ENCODE peak calls at places on chromosomes 11 and 22, in eight cellular contexts. Z is IMR-90; A is upper lobe of right lung; D is SK-N-SH; J is kidney; L is CD8-positive, alpha-beta T cell; U is left ventricle myocardium inferior; C is fibroblast of lung. S is an unnamed sample.

GRCh38 chr11:107493117-107493516 is 35.5 kb upstream of the CWF19L2 start:
- DNase-seq in J (no peak), Z (peak; percentile 63), U (no peak), L (no peak), C (no peak), A (no peak), D (no peak), S (no peak)

GRCh38 chr22:32628626-32629587 is 154.3 kb downstream of the FBXO7 start:
- DNase-seq in A (no peak), J (no peak), C (peak; percentile 99), U (no peak), L (no peak), D (no peak), Z (peak; percentile 97), S (no peak)

GRCh38 chr11:120884290-120885020 is 139.4 kb upstream of the TBCEL start:
- DNase-seq in J (no peak), C (no peak), Z (no peak), D (peak; percentile 41), L (no peak), A (no peak), U (no peak), S (no peak)

GRCh38 chr11:3905080-3905953 is 49.9 kb downstream of the STIM1 start:
- DNase-seq in D (no peak), L (peak; percentile 78), U (no peak), Z (peak; percentile 76), C (peak; percentile 76), A (no peak), J (no peak), S (no peak)

GRCh38 chr11:13955971-13956421 is 6.5 kb upstream of the SPON1 start:
- DNase-seq in D (peak; percentile 44), C (peak; percentile 83), U (peak; percentile 25), J (no peak), Z (peak; percentile 71), A (no peak), L (peak; percentile 62), S (peak; percentile 59)

GRCh38 chr11:95512177-95512576 is 277.4 kb downstream of the FAM76B start:
- DNase-seq in L (no peak), Z (peak; percentile 69), A (no peak), J (no peak), C (peak; percentile 91), D (no peak), U (no peak), S (no peak)

GRCh38 chr22:42608481-42609361 is 6.0 kb downstream of the POLDIP3 start:
- DNase-seq in A (no peak), C (peak; percentile 64), D (no peak), U (no peak), L (no peak), Z (peak; percentile 76), J (peak; percentile 53), S (no peak)

GRCh38 chr22:20418211-20418788 is 19.3 kb downstream of the SCARF2 start:
- DNase-seq in D (peak; percentile 88), Z (peak; percentile 80), A (peak; percentile 92), U (peak; percentile 84), C (peak; percentile 84), L (peak; percentile 69), J (peak; percentile 95), S (peak; percentile 94)

GRCh38 chr11:111938687-111939160 is 1.6 kb downstream of the DIXDC1 start:
- DNase-seq in J (no peak), D (peak; percentile 27), Z (peak; percentile 63), A (no peak), U (no peak), C (peak; percentile 41), L (peak; percentile 34), S (no peak)

GRCh38 chr11:13487661-13488030 is 8.2 kb downstream of the PTH start:
- DNase-seq in U (no peak), A (no peak), J (no peak), D (no peak), Z (peak; percentile 3), C (no peak), L (peak; percentile 22), S (no peak)

GRCh38 chr11:115958089-115959000 is 454.1 kb upstream of the CADM1 start:
- DNase-seq in L (no peak), J (no peak), D (no peak), U (no peak), A (no peak), Z (no peak), C (no peak), S (no peak)

GRCh38 chr11:59219836-59220235 is 7.1 kb upstream of the MPEG1 start:
- DNase-seq in J (no peak), L (no peak), U (no peak), C (no peak), A (no peak), D (no peak), Z (no peak), S (no peak)

GRCh38 chr11:59222464-59223065 is 9.8 kb upstream of the MPEG1 start:
- DNase-seq in D (no peak), C (no peak), U (no peak), J (no peak), L (no peak), Z (no peak), A (no peak), S (no peak)

GRCh38 chr11:59221438-59221837 is 8.7 kb upstream of the MPEG1 start:
- DNase-seq in D (no peak), J (no peak), Z (peak; percentile 95), L (no peak), U (no peak), C (peak; percentile 91), A (no peak), S (no peak)

GRCh38 chr11:59216654-59217640 is 4.2 kb upstream of the MPEG1 start:
- DNase-seq in U (no peak), A (no peak), C (peak; percentile 73), D (no peak), Z (peak; percentile 67), J (no peak), L (no peak), S (peak; percentile 34)

GRCh38 chr11:59218893-59219292 is 6.2 kb upstream of the MPEG1 start:
- DNase-seq in Z (no peak), U (no peak), A (no peak), D (no peak), L (no peak), C (no peak), J (no peak), S (no peak)
- H3K4me1 ChIP-seq in Z (peaks cover 26% of the 10 kb centered on the region), U (peaks cover 13% of the 10 kb centered on the region), A (peaks cover 43% of the 10 kb centered on the region), D (no peaks in the 10 kb centered on the region), L (no peaks in the 10 kb centered on the region), C (peaks cover 16% of the 10 kb centered on the region), J (no peaks in the 10 kb centered on the region), S (peaks cover 2% of the 10 kb centered on the region)

DNA sequence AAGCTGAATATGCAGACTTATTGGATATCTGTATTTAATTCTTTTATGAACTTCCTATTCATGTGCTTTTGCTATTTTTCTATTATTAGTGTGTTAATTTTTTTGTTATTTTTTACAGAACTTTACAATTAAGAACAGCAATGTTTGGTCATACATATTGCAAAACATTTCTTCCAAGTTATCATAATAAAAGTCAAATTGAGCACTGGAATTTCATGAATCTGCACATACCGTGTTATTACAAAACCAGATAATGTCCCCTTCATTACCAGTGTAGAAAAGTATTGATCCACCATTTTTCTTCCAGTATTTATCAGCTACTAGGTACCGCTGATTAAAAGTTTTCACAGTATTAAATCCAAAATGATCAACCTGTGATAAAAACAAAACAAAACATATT is 40.5 kb downstream of the PRCP start:
- DNase-seq in L (no peak), Z (no peak), U (no peak), J (no peak), D (no peak), C (no peak), A (no peak), S (no peak)
- H3K27ac ChIP-seq in L (no peak overlapping the region), Z (no peak overlapping the region), U (no peak overlapping the region), J (no peak overlapping the region), D (no peak overlapping the region), C (no peak overlapping the region), A (no peak overlapping the region), S (no peak overlapping the region)

GRCh38 chr11:43567396-43567975 is 113.1 kb upstream of the HSD17B12 start:
- DNase-seq in A (no peak), Z (peak; percentile 56), J (no peak), D (peak; percentile 64), L (no peak), U (no peak), C (peak; percentile 60), S (no peak)
- H3K4me3 ChIP-seq in A (no peak overlapping the region), Z (no peak overlapping the region), J (no peak overlapping the region), D (no peak overlapping the region), L (no peak overlapping the region), U (no peak overlapping the region), C (no peak overlapping the region), S (no peak overlapping the region)

DNA sequence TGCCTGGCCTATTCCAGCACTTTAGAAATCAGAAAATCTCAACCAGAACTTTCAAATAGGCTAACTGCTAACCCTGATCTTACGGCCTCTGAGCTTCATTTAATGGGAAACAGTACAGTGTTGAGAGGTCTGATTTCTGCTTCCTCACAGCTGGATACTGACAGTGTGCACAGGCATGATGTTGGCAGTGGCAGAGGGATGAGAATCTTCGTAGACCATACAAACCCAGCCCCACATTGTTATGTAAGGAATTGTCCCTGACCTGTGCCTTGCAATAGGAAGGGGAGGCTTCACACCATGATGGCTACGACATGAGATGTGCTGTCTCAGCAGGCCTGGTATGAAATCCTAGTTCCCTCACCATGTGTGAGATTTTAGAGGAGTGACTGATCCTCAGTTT is 49.0 kb downstream of the CD44 start:
- DNase-seq in L (no peak), Z (no peak), J (no peak), D (no peak), C (no peak), A (no peak), U (no peak), S (no peak)
- H3K4me1 ChIP-seq in L (peaks cover 58% of the 10 kb centered on the region), Z (peaks cover 28% of the 10 kb centered on the region), J (peaks cover 2% of the 10 kb centered on the region), D (no peaks in the 10 kb centered on the region), C (peaks cover 30% of the 10 kb centered on the region), A (peaks cover 36% of the 10 kb centered on the region), U (peaks cover 23% of the 10 kb centered on the region), S (peaks cover 3% of the 10 kb centered on the region)

GRCh38 chr11:64863381-64864060 is 14.9 kb downstream of the EHD1 start:
- DNase-seq in D (no peak), J (peak; percentile 93), L (no peak), A (no peak), C (peak; percentile 73), U (no peak), Z (no peak), S (no peak)
- H3K27ac ChIP-seq in D (no peak overlapping the region), J (peak overlapping the region; percentile 64), L (peak overlapping the region; percentile 57), A (peak overlapping the region; percentile 88), C (peak overlapping the region; percentile 99), U (peak overlapping the region; percentile 93), Z (peak overlapping the region; percentile 97), S (peak overlapping the region; percentile 87)

GRCh38 chr22:45268958-45269844 is 15.5 kb upstream of the UPK3A start:
- DNase-seq in A (peak; percentile 92), D (peak; percentile 93), U (peak; percentile 84), C (peak; percentile 72), J (peak; percentile 93), Z (peak; percentile 53), L (peak; percentile 84), S (peak; percentile 95)

GRCh38 chr22:45272498-45272897 is 12.3 kb upstream of the UPK3A start:
- DNase-seq in D (no peak), A (no peak), C (no peak), U (no peak), J (no peak), Z (no peak), L (no peak), S (no peak)

GRCh38 chr22:45268167-45268957 is 16.4 kb upstream of the UPK3A start:
- DNase-seq in A (no peak), U (no peak), D (peak; percentile 94), J (no peak), Z (no peak), L (peak; percentile 31), C (no peak), S (peak; percentile 74)

GRCh38 chr22:45271667-45272188 is 13.0 kb upstream of the UPK3A start:
- DNase-seq in C (peak; percentile 67), D (no peak), Z (no peak), U (peak; percentile 71), J (peak; percentile 90), L (no peak), A (no peak), S (peak; percentile 76)

GRCh38 chr22:45270095-45271020 is 14.4 kb upstream of the UPK3A start:
- DNase-seq in Z (no peak), U (no peak), L (no peak), D (no peak), A (no peak), J (no peak), C (no peak), S (no peak)
- H3K4me3 ChIP-seq in Z (no peak overlapping the region), U (no peak overlapping the region), L (no peak overlapping the region), D (no peak overlapping the region), A (no peak overlapping the region), J (no peak overlapping the region), C (no peak overlapping the region), S (no peak overlapping the region)

S was measured in right cardiac atrium.